ENCODE peak calls at places on chromosomes 11 and 22, in nine cellular contexts. One of them, this sample, is unnamed.
A peak's percentile ranks its signal among the peaks of the same experiment; 100 is the strongest.

GRCh38 chr11:11805228-11805627 is 36.5 kb upstream of the USP47 start:
- DNase-seq in HFFc6: no peak
- DNase-seq in mammary epithelial cell: no peak
- DNase-seq in HL-60: no peak
- DNase-seq in endodermal cell: no peak
- DNase-seq in fibroblast of mammary gland: no peak
- DNase-seq in transverse colon: no peak
- DNase-seq in neural crest cell: no peak
- DNase-seq in endothelial cell: no peak
- DNase-seq in this sample: no peak

GRCh38 chr11:76606102-76606793 is 64.3 kb downstream of the LRRC32 start:
- DNase-seq in HFFc6: no peak
- DNase-seq in mammary epithelial cell: no peak
- DNase-seq in HL-60: no peak
- DNase-seq in endodermal cell: peak; percentile 43
- DNase-seq in fibroblast of mammary gland: peak; percentile 81
- DNase-seq in transverse colon: no peak
- DNase-seq in neural crest cell: no peak
- DNase-seq in endothelial cell: no peak
- DNase-seq in this sample: no peak

GRCh38 chr11:45142241-45142885 is 4.1 kb upstream of the PRDM11 start:
- DNase-seq in HFFc6: no peak
- DNase-seq in mammary epithelial cell: no peak
- DNase-seq in HL-60: no peak
- DNase-seq in endodermal cell: no peak
- DNase-seq in fibroblast of mammary gland: peak; percentile 73
- DNase-seq in transverse colon: no peak
- DNase-seq in neural crest cell: no peak
- DNase-seq in endothelial cell: no peak
- DNase-seq in this sample: no peak

GRCh38 chr22:40588726-40589125 is 47.8 kb downstream of the MRTFA start:
- DNase-seq in HFFc6: peak; percentile 55
- DNase-seq in mammary epithelial cell: peak; percentile 65
- DNase-seq in HL-60: no peak
- DNase-seq in endodermal cell: no peak
- DNase-seq in fibroblast of mammary gland: peak; percentile 64
- DNase-seq in transverse colon: no peak
- DNase-seq in neural crest cell: no peak
- DNase-seq in endothelial cell: no peak
- DNase-seq in this sample: no peak

GRCh38 chr11:122922893-122923292 is 40.3 kb downstream of the JHY start:
- DNase-seq in HFFc6: no peak
- DNase-seq in mammary epithelial cell: no peak
- DNase-seq in HL-60: no peak
- DNase-seq in endodermal cell: no peak
- DNase-seq in fibroblast of mammary gland: no peak
- DNase-seq in transverse colon: no peak
- DNase-seq in neural crest cell: no peak
- DNase-seq in endothelial cell: no peak
- DNase-seq in this sample: no peak

GRCh38 chr11:6647282-6647679 is 8.3 kb downstream of the DCHS1 start:
- DNase-seq in HFFc6: peak; percentile 43
- DNase-seq in mammary epithelial cell: no peak
- DNase-seq in HL-60: no peak
- DNase-seq in endodermal cell: peak; percentile 53
- DNase-seq in fibroblast of mammary gland: peak; percentile 37
- DNase-seq in transverse colon: no peak
- DNase-seq in neural crest cell: no peak
- DNase-seq in endothelial cell: no peak
- DNase-seq in this sample: no peak

GRCh38 chr11:35005156-35005780 is 88.8 kb downstream of the PDHX start:
- DNase-seq in HFFc6: no peak
- DNase-seq in mammary epithelial cell: no peak
- DNase-seq in HL-60: no peak
- DNase-seq in endodermal cell: no peak
- DNase-seq in fibroblast of mammary gland: no peak
- DNase-seq in transverse colon: peak; percentile 45
- DNase-seq in neural crest cell: no peak
- DNase-seq in endothelial cell: no peak
- DNase-seq in this sample: no peak

GRCh38 chr11:60477035-60477445 is 15.5 kb upstream of the MS4A12 start:
- DNase-seq in HFFc6: no peak
- DNase-seq in mammary epithelial cell: no peak
- DNase-seq in HL-60: no peak
- DNase-seq in endodermal cell: no peak
- DNase-seq in fibroblast of mammary gland: no peak
- DNase-seq in transverse colon: no peak
- DNase-seq in neural crest cell: no peak
- DNase-seq in endothelial cell: no peak
- DNase-seq in this sample: no peak

GRCh38 chr22:42949159-42949558 is 65.8 kb downstream of the PACSIN2 start:
- DNase-seq in HFFc6: no peak
- DNase-seq in mammary epithelial cell: peak; percentile 60
- DNase-seq in HL-60: no peak
- DNase-seq in endodermal cell: no peak
- DNase-seq in fibroblast of mammary gland: peak; percentile 78
- DNase-seq in transverse colon: no peak
- DNase-seq in neural crest cell: no peak
- DNase-seq in endothelial cell: no peak
- DNase-seq in this sample: no peak

GRCh38 chr11:133409799-133410198 is 122.5 kb downstream of the OPCML start:
- DNase-seq in HFFc6: no peak
- DNase-seq in mammary epithelial cell: no peak
- DNase-seq in HL-60: no peak
- DNase-seq in endodermal cell: no peak
- DNase-seq in fibroblast of mammary gland: no peak
- DNase-seq in transverse colon: no peak
- DNase-seq in neural crest cell: no peak
- DNase-seq in endothelial cell: no peak
- DNase-seq in this sample: no peak

DNA sequence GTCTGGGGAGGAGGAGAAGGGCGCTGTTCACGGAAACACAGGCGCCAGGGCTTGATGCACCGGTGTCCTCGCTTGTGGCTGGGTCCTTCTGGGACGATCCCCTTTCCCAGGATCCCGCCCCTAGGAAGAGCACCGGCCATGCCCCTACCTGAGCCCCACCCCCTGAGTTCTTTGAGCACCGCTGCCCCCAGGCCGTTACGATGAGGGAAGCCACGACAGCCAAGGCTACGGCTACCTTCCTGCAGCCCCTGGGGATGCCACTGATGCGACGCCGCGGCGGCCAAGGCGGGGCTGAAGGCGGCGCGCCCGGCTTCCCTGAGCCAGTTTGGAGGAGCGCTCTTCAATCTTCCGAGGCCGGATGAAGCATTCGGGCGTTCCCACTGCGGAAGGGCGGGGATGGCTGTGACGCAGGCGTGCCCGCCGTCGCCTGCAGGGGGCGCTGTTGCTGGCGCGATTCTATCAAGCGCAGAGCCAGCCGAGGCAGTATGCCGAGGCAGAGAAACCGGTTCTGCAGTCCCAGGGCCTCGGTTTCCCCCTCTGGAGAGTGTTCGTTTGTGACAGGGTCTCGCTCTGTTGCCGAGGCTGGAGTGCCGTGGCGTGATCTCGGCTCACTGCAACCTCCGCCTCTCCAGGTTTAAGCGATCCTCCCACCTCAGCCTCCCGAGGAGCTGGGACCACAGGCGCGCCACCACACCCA is 9.7 kb upstream of the NEFH start:
- DNase-seq in HFFc6: no peak
- DNase-seq in mammary epithelial cell: peak; percentile 64
- DNase-seq in HL-60: no peak
- DNase-seq in endodermal cell: peak; percentile 98
- DNase-seq in fibroblast of mammary gland: peak; percentile 26
- DNase-seq in transverse colon: peak; percentile 82
- DNase-seq in neural crest cell: peak; percentile 87
- DNase-seq in endothelial cell: peak; percentile 89
- DNase-seq in this sample: peak; percentile 82
- TF ChIP-seq CTCF in HFFc6: peak; percentile 82
- TF ChIP-seq CTCF in mammary epithelial cell: peak; percentile 91
- TF ChIP-seq CTCF in HL-60: peak; percentile 33
- TF ChIP-seq CTCF in endodermal cell: peak; percentile 100
- TF ChIP-seq CTCF in fibroblast of mammary gland: peak; percentile 56
- TF ChIP-seq CTCF in transverse colon: peak; percentile 85
- TF ChIP-seq CTCF in neural crest cell: peak; percentile 99
- TF ChIP-seq CTCF in endothelial cell: peak; percentile 99
- TF ChIP-seq CTCF in this sample: peak; percentile 50

GRCh38 chr22:29136715-29137700 is 64.2 kb downstream of the KREMEN1 start:
- DNase-seq in HFFc6: no peak
- DNase-seq in mammary epithelial cell: no peak
- DNase-seq in HL-60: no peak
- DNase-seq in endodermal cell: no peak
- DNase-seq in fibroblast of mammary gland: no peak
- DNase-seq in transverse colon: no peak
- DNase-seq in neural crest cell: no peak
- DNase-seq in endothelial cell: no peak
- DNase-seq in this sample: no peak
- TF ChIP-seq CTCF in HFFc6: no peak
- TF ChIP-seq CTCF in mammary epithelial cell: no peak
- TF ChIP-seq CTCF in HL-60: no peak
- TF ChIP-seq CTCF in endodermal cell: no peak
- TF ChIP-seq CTCF in fibroblast of mammary gland: no peak
- TF ChIP-seq CTCF in transverse colon: no peak
- TF ChIP-seq CTCF in neural crest cell: no peak
- TF ChIP-seq CTCF in endothelial cell: no peak
- TF ChIP-seq CTCF in this sample: no peak

GRCh38 chr22:48379371-48379770 is 1448.3 kb downstream of the BRD1 start:
- DNase-seq in HFFc6: no peak
- DNase-seq in mammary epithelial cell: no peak
- DNase-seq in HL-60: no peak
- DNase-seq in endodermal cell: peak; percentile 17
- DNase-seq in fibroblast of mammary gland: no peak
- DNase-seq in transverse colon: no peak
- DNase-seq in neural crest cell: no peak
- DNase-seq in endothelial cell: no peak
- DNase-seq in this sample: no peak

GRCh38 chr22:48376936-48377335 is 1450.7 kb downstream of the BRD1 start:
- DNase-seq in HFFc6: no peak
- DNase-seq in mammary epithelial cell: no peak
- DNase-seq in HL-60: no peak
- DNase-seq in endodermal cell: peak; percentile 36
- DNase-seq in fibroblast of mammary gland: no peak
- DNase-seq in transverse colon: no peak
- DNase-seq in neural crest cell: no peak
- DNase-seq in endothelial cell: no peak
- DNase-seq in this sample: no peak

GRCh38 chr22:48382197-48382596 is 1445.5 kb downstream of the BRD1 start:
- DNase-seq in HFFc6: no peak
- DNase-seq in mammary epithelial cell: no peak
- DNase-seq in HL-60: no peak
- DNase-seq in endodermal cell: peak; percentile 17
- DNase-seq in fibroblast of mammary gland: no peak
- DNase-seq in transverse colon: no peak
- DNase-seq in neural crest cell: no peak
- DNase-seq in endothelial cell: no peak
- DNase-seq in this sample: no peak

GRCh38 chr22:48378673-48379072 is 1449.0 kb downstream of the BRD1 start:
- DNase-seq in HFFc6: no peak
- DNase-seq in mammary epithelial cell: no peak
- DNase-seq in HL-60: no peak
- DNase-seq in endodermal cell: peak; percentile 26
- DNase-seq in fibroblast of mammary gland: no peak
- DNase-seq in transverse colon: no peak
- DNase-seq in neural crest cell: no peak
- DNase-seq in endothelial cell: no peak
- DNase-seq in this sample: no peak

GRCh38 chr22:48380016-48380665 is 1447.5 kb downstream of the BRD1 start:
- DNase-seq in HFFc6: no peak
- DNase-seq in mammary epithelial cell: no peak
- DNase-seq in HL-60: no peak
- DNase-seq in endodermal cell: peak; percentile 36
- DNase-seq in fibroblast of mammary gland: no peak
- DNase-seq in transverse colon: no peak
- DNase-seq in neural crest cell: no peak
- DNase-seq in endothelial cell: no peak
- DNase-seq in this sample: no peak
- TF ChIP-seq CTCF in HFFc6: no peak
- TF ChIP-seq CTCF in mammary epithelial cell: no peak
- TF ChIP-seq CTCF in HL-60: no peak
- TF ChIP-seq CTCF in endodermal cell: no peak
- TF ChIP-seq CTCF in fibroblast of mammary gland: no peak
- TF ChIP-seq CTCF in transverse colon: no peak
- TF ChIP-seq CTCF in neural crest cell: no peak
- TF ChIP-seq CTCF in endothelial cell: no peak
- TF ChIP-seq CTCF in this sample: no peak

GRCh38 chr11:3217751-3218482 is 696 bp downstream of the MRGPRG start:
- DNase-seq in HFFc6: no peak
- DNase-seq in mammary epithelial cell: no peak
- DNase-seq in HL-60: no peak
- DNase-seq in endodermal cell: peak; percentile 40
- DNase-seq in fibroblast of mammary gland: no peak
- DNase-seq in transverse colon: peak; percentile 6
- DNase-seq in neural crest cell: no peak
- DNase-seq in endothelial cell: no peak
- DNase-seq in this sample: no peak
- TF ChIP-seq CTCF in HFFc6: no peak
- TF ChIP-seq CTCF in mammary epithelial cell: no peak
- TF ChIP-seq CTCF in HL-60: no peak
- TF ChIP-seq CTCF in endodermal cell: no peak
- TF ChIP-seq CTCF in fibroblast of mammary gland: no peak
- TF ChIP-seq CTCF in transverse colon: no peak
- TF ChIP-seq CTCF in neural crest cell: no peak
- TF ChIP-seq CTCF in endothelial cell: no peak
- TF ChIP-seq CTCF in this sample: no peak

DNA sequence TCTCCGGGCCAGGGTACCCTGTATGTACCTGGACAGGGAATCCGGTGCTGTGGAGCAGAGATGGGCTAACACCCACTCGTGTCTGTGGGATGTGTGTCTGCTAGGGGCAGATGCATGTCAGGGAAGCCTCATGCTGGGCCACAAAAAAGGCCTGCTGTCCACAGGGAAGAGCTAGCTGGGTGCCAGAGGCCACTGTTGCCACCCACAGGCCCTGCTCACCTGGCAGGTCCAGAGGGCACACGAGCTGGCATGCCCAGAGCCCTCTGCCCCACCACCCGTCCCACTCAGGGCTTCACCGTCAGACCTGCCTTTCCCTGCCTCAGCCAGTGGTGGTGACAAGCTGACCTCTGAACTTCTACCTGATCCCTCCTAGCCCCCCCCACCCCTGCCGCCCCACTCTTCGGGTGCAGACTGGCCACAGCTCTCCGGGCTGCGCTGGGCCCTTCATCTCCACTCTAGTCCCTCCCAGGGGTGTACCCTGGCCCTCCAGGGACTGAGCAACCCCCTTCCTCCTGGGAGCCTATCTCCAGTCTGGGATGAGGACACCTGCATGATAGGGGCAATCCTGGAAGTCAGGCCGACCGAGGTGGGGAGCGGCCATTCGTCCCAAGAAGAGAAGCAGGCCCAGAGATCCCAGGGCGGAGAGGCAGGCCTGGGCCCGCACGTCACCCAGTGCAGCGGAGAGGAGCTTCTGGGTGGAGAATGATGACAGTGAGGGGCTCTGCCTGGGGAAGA is 1.3 kb downstream of the SLC25A22 start:
- DNase-seq in HFFc6: no peak
- DNase-seq in mammary epithelial cell: no peak
- DNase-seq in HL-60: no peak
- DNase-seq in endodermal cell: no peak
- DNase-seq in fibroblast of mammary gland: no peak
- DNase-seq in transverse colon: peak; percentile 37
- DNase-seq in neural crest cell: no peak
- DNase-seq in endothelial cell: no peak
- DNase-seq in this sample: no peak
- TF ChIP-seq CTCF in HFFc6: no peak
- TF ChIP-seq CTCF in mammary epithelial cell: no peak
- TF ChIP-seq CTCF in HL-60: no peak
- TF ChIP-seq CTCF in endodermal cell: no peak
- TF ChIP-seq CTCF in fibroblast of mammary gland: no peak
- TF ChIP-seq CTCF in transverse colon: no peak
- TF ChIP-seq CTCF in neural crest cell: no peak
- TF ChIP-seq CTCF in endothelial cell: no peak
- TF ChIP-seq CTCF in this sample: no peak

GRCh38 chr11:64340671-64341335 is 799 bp downstream of the CCDC88B start:
- DNase-seq in HFFc6: no peak
- DNase-seq in mammary epithelial cell: no peak
- DNase-seq in HL-60: peak; percentile 94
- DNase-seq in endodermal cell: peak; percentile 96
- DNase-seq in fibroblast of mammary gland: no peak
- DNase-seq in transverse colon: peak; percentile 87
- DNase-seq in neural crest cell: peak; percentile 62
- DNase-seq in endothelial cell: peak; percentile 69
- DNase-seq in this sample: peak; percentile 86
- TF ChIP-seq CTCF in HFFc6: no peak
- TF ChIP-seq CTCF in mammary epithelial cell: no peak
- TF ChIP-seq CTCF in HL-60: no peak
- TF ChIP-seq CTCF in endodermal cell: peak; percentile 71
- TF ChIP-seq CTCF in fibroblast of mammary gland: no peak
- TF ChIP-seq CTCF in transverse colon: no peak
- TF ChIP-seq CTCF in neural crest cell: no peak
- TF ChIP-seq CTCF in endothelial cell: no peak
- TF ChIP-seq CTCF in this sample: no peak

This sample was measured in GM20000.